ENCODE peak calls at places on chromosomes 5 and 9, in six cellular contexts. F, D, Q, J, L and M are unnamed samples.

GRCh38 chr9:112006361-112007020 is 109.9 kb downstream of the UGCG start:
- DNase-seq in F (no peak), D (no peak), Q (no peak), J (no peak), L (no peak), M (no peak)

GRCh38 chr9:100581661-100582060 is 3.8 kb downstream of the CAVIN4 start:
- DNase-seq in F (no peak), D (no peak), Q (no peak), J (no peak), L (no peak), M (no peak)

GRCh38 chr5:158759276-158759675 is 340.4 kb downstream of the EBF1 start:
- DNase-seq in F (no peak), D (no peak), Q (no peak), J (no peak), L (no peak), M (no peak)

GRCh38 chr5:96572864-96573512 is 89.2 kb upstream of the CAST start:
- DNase-seq in F (peak), D (peak), Q (peak), J (no peak), L (no peak), M (no peak)

GRCh38 chr5:29805804-29806203 is 1387.7 kb upstream of the CDH6 start:
- DNase-seq in F (no peak), D (no peak), Q (no peak), J (no peak), L (no peak), M (no peak)

GRCh38 chr5:80116465-80116864 is 81.3 kb downstream of the THBS4 start:
- DNase-seq in F (no peak), D (no peak), Q (no peak), J (no peak), L (no peak), M (no peak)

GRCh38 chr9:134597957-134598883 is 43.4 kb upstream of the COL5A1 start:
- DNase-seq in F (no peak), D (no peak), Q (no peak), J (no peak), L (peak), M (no peak)

GRCh38 chr5:66247176-66247960 is 103.3 kb downstream of the SREK1 start:
- DNase-seq in F (peak), D (peak), Q (peak), J (no peak), L (no peak), M (no peak)

GRCh38 chr9:16720386-16720785 is 150.1 kb downstream of the BNC2 start:
- DNase-seq in F (no peak), D (no peak), Q (no peak), J (no peak), L (no peak), M (no peak)

GRCh38 chr5:170469414-170469813 is 34.4 kb upstream of the KCNIP1 start:
- DNase-seq in F (no peak), D (no peak), Q (no peak), J (no peak), L (no peak), M (no peak)

GRCh38 chr5:108702546-108702945 is 45.2 kb upstream of the FER start:
- DNase-seq in F (no peak), D (no peak), Q (no peak), J (no peak), L (no peak), M (no peak)

GRCh38 chr5:147530801-147531389 is 21.0 kb upstream of the DPYSL3 start:
- DNase-seq in F (peak), D (peak), Q (peak), J (no peak), L (no peak), M (no peak)

GRCh38 chr9:35675732-35676392 is 2.1 kb downstream of the CA9 start:
- DNase-seq in F (no peak), D (no peak), Q (no peak), J (peak), L (no peak), M (no peak)

GRCh38 chr5:179229331-179229761 is 115.9 kb downstream of the ADAMTS2 start:
- DNase-seq in F (no peak), D (no peak), Q (no peak), J (no peak), L (peak), M (no peak)

GRCh38 chr5:150021491-150022162 is 21.1 kb downstream of the HMGXB3 start:
- DNase-seq in F (no peak), D (peak), Q (peak), J (no peak), L (no peak), M (no peak)

GRCh38 chr9:126802343-126803059 is 2.3 kb upstream of the ZBTB43 start:
- DNase-seq in F (no peak), D (no peak), Q (no peak), J (no peak), L (no peak), M (no peak)
- H3K4me3 ChIP-seq in F (no peak), D (no peak), Q (no peak), J (no peak), L (no peak), M (no peak)

DNA sequence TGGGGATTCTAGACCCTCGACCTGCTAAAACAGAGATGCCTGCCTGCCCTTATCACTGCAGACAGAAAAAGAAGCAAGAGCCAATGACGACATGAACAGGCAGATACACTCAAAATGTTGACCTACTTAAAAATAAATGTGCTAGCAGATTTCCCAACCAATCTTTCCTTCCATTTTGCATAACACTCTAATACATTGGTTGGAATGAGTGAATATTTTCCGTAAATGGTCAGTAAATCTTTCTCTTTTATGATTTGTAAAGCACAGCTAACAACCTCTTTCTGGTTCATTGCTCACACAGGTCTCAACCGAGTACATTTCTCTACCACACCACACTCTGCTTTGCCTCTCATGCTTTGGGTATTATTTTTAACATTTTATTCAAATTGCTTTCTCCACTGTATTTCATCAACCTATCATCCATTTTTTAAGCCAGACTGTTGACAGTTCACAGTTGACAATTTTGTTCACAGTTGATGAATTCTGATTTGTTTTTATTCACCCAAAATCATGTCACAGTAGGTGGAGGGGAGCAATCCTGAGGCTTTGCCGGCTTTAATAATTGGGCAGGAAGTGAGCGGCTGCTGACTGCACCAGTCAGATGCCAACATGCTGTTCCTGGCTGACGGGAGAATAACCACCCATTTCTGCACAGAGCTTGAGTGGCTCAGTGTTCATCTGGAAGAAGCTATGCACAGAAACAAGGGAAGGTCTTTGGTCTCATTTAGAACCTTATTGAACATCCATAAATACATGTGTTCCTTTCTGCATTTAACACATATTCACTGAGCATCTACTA is 426.6 kb downstream of the SPOCK1 start:
- DNase-seq in F (no peak), D (no peak), Q (no peak), J (no peak), L (peak), M (no peak)
- H3K4me3 ChIP-seq in F (no peak), D (no peak), Q (no peak), J (no peak), L (peak), M (no peak)

GRCh38 chr5:93589812-93590215 is 6.8 kb downstream of the NR2F1 start:
- DNase-seq in F (no peak), D (no peak), Q (peak), J (no peak), L (no peak), M (no peak)
- H3K4me3 ChIP-seq in F (peak), D (peak), Q (peak), J (no peak), L (no peak), M (no peak)

GRCh38 chr9:117704597-117704996 is 394 bp downstream of the TLR4 start:
- DNase-seq in F (no peak), D (no peak), Q (no peak), J (no peak), L (no peak), M (no peak)
- H3K4me3 ChIP-seq in F (no peak), D (no peak), Q (no peak), J (peak), L (peak), M (no peak)

DNA sequence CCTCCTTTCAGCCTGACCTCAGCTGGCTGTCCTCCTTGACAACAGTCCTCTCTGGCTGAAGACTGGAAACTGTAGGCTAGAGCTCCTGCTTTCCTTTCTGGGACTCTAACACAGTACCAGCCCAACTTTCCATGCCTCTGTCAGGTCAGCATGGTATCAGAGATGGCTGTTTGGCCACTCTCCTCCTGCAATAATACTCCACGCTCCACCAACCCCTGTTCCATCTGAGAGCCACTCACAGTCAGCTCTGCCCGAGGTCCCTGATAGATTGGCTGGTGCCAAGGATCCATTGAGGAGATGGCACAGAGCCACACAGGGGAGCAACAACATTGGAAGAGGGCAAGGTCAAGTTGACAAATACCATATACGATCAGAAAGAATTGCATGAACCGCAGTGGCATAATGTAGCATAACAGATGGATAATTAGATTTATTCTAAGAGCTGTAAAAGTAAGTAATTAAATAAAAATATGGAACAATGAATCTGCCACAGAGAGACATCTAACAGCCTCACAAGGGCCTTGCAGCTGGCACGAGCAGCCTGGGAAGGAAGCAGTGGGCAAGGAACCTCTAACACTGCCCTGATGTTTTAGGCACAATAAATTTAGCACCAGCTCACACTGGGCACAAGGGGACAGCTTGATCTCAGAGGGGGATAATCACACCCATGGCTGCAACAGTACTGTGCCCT is 94.3 kb upstream of the LRRTM2 start:
- DNase-seq in F (no peak), D (no peak), Q (no peak), J (no peak), L (peak), M (no peak)
- H3K4me3 ChIP-seq in F (no peak), D (no peak), Q (no peak), J (no peak), L (no peak), M (no peak)